ENCODE peak calls at places on chromosomes 12 and 14, in six cellular contexts. O is Peyer's patch, F is IMR-90, T is body of pancreas, X is astrocyte, Z is heart right ventricle. H is an unnamed sample.

GRCh38 chr14:33676135-33676566 is 274.7 kb downstream of the EGLN3 start:
- DNase-seq in F (no peak), O (no peak), Z (peak; percentile 24), X (peak; percentile 57), T (peak; percentile 12), H (no peak)

GRCh38 chr14:77822741-77823140 is 22.8 kb downstream of the ADCK1 start:
- DNase-seq in X (no peak), Z (no peak), O (no peak), F (no peak), T (no peak), H (no peak)

GRCh38 chr12:10621278-10621677 is 7.9 kb upstream of the MAGOHB start:
- DNase-seq in Z (no peak), O (no peak), T (no peak), X (no peak), F (no peak), H (no peak)

GRCh38 chr12:10015450-10015849 is 5.0 kb downstream of the CLEC12B start:
- DNase-seq in Z (no peak), F (no peak), X (no peak), T (no peak), O (no peak), H (no peak)

GRCh38 chr12:16187684-16188083 is 89.8 kb downstream of the SLC15A5 start:
- DNase-seq in F (no peak), T (no peak), Z (no peak), X (no peak), O (no peak), H (no peak)

GRCh38 chr14:93078830-93079229 is 36.9 kb downstream of the ITPK1 start:
- DNase-seq in X (peak; percentile 62), F (peak; percentile 25), O (no peak), Z (no peak), T (no peak), H (peak; percentile 85)

GRCh38 chr12:53616950-53617349 is 9.2 kb downstream of the ATF7 start:
- DNase-seq in X (no peak), Z (no peak), O (no peak), T (no peak), F (no peak), H (no peak)

GRCh38 chr12:46267618-46268348 is 1.1 kb downstream of the SLC38A1 start:
- DNase-seq in T (peak; percentile 31), X (peak; percentile 16), Z (no peak), F (peak; percentile 24), O (no peak), H (no peak)

GRCh38 chr12:60704171-60704914 is 1108.5 kb downstream of the SLC16A7 start:
- DNase-seq in X (no peak), O (no peak), Z (no peak), F (no peak), T (no peak), H (no peak)

GRCh38 chr14:104591506-104592291 is 12.1 kb downstream of the C14orf180 start:
- DNase-seq in F (no peak), T (no peak), X (no peak), Z (peak; percentile 19), O (no peak), H (no peak)

GRCh38 chr14:90983560-90983959 is 76.9 kb downstream of the RPS6KA5 start:
- DNase-seq in T (no peak), X (no peak), F (no peak), O (no peak), Z (no peak), H (no peak)

GRCh38 chr14:106843951-106844483 is 1317.6 kb downstream of the TMEM121 start:
- DNase-seq in X (no peak), T (peak; percentile 59), O (peak; percentile 61), F (no peak), Z (no peak), H (no peak)

GRCh38 chr14:104238424-104239184 is 100.2 kb downstream of the KIF26A start:
- DNase-seq in O (no peak), X (no peak), Z (no peak), T (no peak), F (no peak), H (no peak)

GRCh38 chr14:60051690-60052324 is 39.9 kb upstream of the PCNX4 start:
- DNase-seq in F (peak; percentile 0), X (peak; percentile 2), O (no peak), Z (no peak), T (no peak), H (peak; percentile 10)

GRCh38 chr14:104991896-104992230 is 6.3 kb downstream of the CLBA1 start:
- DNase-seq in X (no peak), T (no peak), O (no peak), F (no peak), Z (no peak), H (no peak)

GRCh38 chr14:93031505-93032300 is 84.0 kb downstream of the ITPK1 start:
- DNase-seq in T (no peak), F (no peak), X (no peak), Z (no peak), O (no peak), H (no peak)

GRCh38 chr12:54270345-54270744 is 9.6 kb downstream of the CBX5 start:
- DNase-seq in F (no peak), Z (no peak), T (no peak), O (no peak), X (no peak), H (no peak)

GRCh38 chr12:6205144-6205539 is 4.9 kb downstream of the CD9 start:
- DNase-seq in F (no peak), O (no peak), X (no peak), Z (peak; percentile 71), T (no peak), H (no peak)

GRCh38 chr12:93738199-93739058 is 61.3 kb downstream of the CRADD start:
- DNase-seq in T (no peak), Z (no peak), F (no peak), X (no peak), O (no peak), H (no peak)

GRCh38 chr14:104678346-104678745 is 11.1 kb upstream of the INF2 start:
- DNase-seq in Z (no peak), T (peak; percentile 14), X (no peak), O (peak; percentile 22), F (peak; percentile 34), H (no peak)

GRCh38 chr12:130873825-130874224 is 2.0 kb downstream of the RAN start:
- DNase-seq in X (no peak), Z (no peak), F (no peak), T (no peak), O (no peak), H (no peak)

GRCh38 chr14:55180006-55180405 is 11.4 kb downstream of the DLGAP5 start:
- DNase-seq in Z (no peak), T (no peak), O (no peak), F (no peak), X (no peak), H (no peak)

GRCh38 chr14:49306152-49306751 is 279.9 kb downstream of the RPS29 start:
- DNase-seq in O (no peak), Z (no peak), T (no peak), X (peak; percentile 4), F (peak; percentile 7), H (no peak)

DNA sequence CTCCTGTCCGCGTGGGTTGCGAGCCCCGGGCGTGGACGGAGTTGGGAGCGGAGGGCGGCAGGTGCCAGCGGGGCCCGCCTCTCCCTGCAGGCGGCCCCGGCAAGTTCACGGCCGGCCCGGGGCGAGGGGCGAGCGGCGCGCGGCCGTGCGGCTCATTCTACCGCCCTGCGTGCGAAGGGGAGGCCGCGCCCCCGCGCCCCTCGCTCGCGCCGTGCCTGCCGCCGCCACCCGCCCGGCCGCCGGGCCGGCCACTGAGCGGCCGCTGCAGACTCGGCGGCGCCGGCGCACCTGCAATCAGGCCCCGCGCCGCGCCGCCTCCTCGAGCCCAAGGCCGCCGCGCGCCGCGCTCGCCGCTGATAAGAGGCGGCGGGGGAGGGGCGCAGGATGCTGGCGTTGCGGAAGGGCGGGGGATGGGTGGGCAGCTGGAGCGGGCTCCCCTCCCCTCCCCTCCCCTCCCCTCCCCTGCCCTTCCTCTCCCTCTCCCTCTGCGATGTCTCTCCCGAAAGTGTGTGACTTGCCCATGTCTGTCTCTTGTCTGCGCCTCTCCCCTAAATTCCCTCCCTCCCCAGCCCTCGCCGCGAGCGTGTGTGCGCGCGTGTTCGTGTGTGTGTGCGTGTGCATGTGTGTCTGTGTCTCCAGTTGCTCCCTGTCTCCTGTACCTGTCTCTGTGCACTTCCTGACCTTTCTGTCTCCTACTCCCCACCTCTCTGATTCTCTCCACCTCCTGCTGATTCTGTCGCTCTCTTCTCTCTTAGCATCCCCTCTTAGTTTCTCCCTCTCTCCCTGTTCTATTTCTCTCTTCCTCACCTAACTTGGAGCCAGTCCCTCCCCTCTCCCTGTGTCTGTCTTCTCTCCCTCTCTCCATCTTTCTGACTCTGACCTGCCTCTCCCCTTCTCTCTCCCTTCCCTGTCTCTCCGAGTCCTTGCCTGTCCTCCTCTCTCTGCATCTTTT is 768.1 kb upstream of the TBX3 start:
- DNase-seq in Z (peak; percentile 67), T (peak; percentile 45), F (peak; percentile 10), O (no peak), X (no peak), H (no peak)
- H3K4me3 ChIP-seq in Z (no peak overlapping the region), T (no peak overlapping the region), F (peak overlapping the region; percentile 30), O (peak overlapping the region; percentile 53), X (peak overlapping the region; percentile 58), H (peak overlapping the region; percentile 21)

DNA sequence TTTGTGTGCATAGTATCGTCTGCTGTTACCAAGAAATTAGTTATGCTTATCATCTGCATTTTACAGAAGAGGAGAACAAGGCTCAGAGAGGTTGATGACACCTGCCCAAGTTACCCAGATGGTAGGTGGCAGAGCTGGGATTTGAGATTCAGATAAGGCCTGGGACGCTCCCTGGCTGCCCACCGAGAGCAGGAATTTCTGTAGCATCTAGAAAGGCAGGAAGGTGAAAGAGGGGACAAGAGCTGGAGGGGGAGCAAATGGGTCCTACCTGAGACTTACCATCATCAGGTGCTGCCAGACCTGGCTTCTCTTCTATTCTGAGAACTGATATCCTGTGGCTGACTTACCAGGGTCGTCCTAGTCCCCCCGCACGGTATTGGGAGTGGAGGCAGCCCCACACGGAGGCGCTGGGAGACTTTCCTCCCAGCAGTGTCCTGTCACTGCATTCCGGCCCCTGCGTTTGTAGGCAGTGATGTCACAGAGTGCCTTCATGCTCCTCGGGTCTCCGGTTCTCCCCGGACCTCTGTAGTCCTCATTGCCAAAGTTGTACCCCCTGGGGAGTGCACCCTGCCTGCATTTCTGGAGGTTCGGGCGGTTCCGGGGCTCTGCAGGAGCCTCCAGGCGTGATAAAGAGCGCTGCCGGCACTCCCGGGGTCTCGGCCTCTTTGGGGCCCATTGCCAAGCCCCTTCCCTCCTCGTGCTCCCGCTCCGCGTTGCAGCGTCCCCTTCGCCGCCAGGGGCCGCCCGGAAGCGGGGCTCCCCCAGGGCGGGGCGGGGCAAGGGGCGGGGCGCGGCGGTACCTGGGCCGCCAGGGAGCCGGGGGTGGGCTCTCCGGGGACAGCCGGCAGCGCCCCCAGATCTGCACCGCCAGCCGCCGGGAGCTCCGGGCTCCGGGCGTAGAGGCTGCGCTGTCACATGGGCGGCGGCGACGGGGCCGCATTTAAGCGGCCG is at the start of gene CABP1:
- DNase-seq in O (peak; percentile 64), F (no peak), X (no peak), T (peak; percentile 35), Z (no peak), H (no peak)
- H3K4me3 ChIP-seq in O (peak within 1 kb of the TSS; percentile 67), F (no peak within 1 kb of the TSS), X (peak within 1 kb of the TSS; percentile 17), T (peak within 1 kb of the TSS; percentile 13), Z (no peak within 1 kb of the TSS), H (no peak within 1 kb of the TSS)

GRCh38 chr12:55739025-55739378 is 3.9 kb upstream of the GDF11 start:
- DNase-seq in O (no peak), T (no peak), X (no peak), F (no peak), Z (no peak), H (no peak)
- H3K4me3 ChIP-seq in O (no peak overlapping the region), T (no peak overlapping the region), X (peak overlapping the region; percentile 73), F (peak overlapping the region; percentile 68), Z (no peak overlapping the region), H (no peak overlapping the region)

DNA sequence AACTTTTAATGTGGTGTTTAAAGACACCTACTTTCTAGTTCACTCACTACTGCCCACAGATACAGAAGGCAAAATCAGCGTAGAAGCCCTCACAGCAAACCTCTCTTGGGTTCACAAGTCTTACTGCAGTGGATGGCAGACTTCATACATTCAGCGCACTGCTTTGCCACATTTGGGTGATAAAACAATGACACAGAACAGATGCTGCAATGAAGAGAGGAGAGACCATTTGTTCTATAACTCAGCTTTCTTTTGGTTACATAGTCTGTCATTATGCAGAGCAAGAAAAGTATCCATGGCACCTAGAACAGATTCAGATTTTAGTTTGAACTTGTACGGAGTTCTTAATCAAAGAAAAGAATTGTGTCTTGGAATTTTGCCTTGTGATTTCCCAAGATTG is 459.0 kb downstream of the BCAT1 start:
- DNase-seq in T (no peak), F (no peak), Z (no peak), O (no peak), X (no peak), H (no peak)
- H3K4me3 ChIP-seq in T (no peak overlapping the region), F (no peak overlapping the region), Z (no peak overlapping the region), O (no peak overlapping the region), X (no peak overlapping the region), H (no peak overlapping the region)

H was measured in AG09309.